ENCODE peak calls at places on chromosomes 5 and 9, in nine cellular contexts. P is NCI-H524 treated with DMSO at 0.1 percent for 48 hours, W is esophagus squamous epithelium, R is NCI-H146, Q is GM20000, U is AG20443, A is foreskin fibroblast, D is Daoy, C is neural crest cell. O is an unnamed sample.

GRCh38 chr9:123658792-123659191 is 271.1 kb downstream of the DENND1A start:
- DNase-seq in P (no peak), W (no peak), R (no peak), Q (peak; percentile 23), U (no peak), A (no peak), D (no peak), C (no peak), O (no peak)

GRCh38 chr5:84168841-84169240 is 215.8 kb downstream of the EDIL3 start:
- DNase-seq in P (no peak), W (no peak), R (no peak), Q (no peak), U (no peak), A (no peak), D (no peak), C (no peak), O (no peak)

GRCh38 chr9:135085830-135086546 is 1.5 kb upstream of the OLFM1 start:
- DNase-seq in P (no peak), W (no peak), R (no peak), Q (peak; percentile 78), U (peak; percentile 92), A (peak; percentile 56), D (peak; percentile 86), C (peak; percentile 95), O (peak; percentile 94)

GRCh38 chr9:4425358-4426045 is 64.8 kb upstream of the SLC1A1 start:
- DNase-seq in P (no peak), W (no peak), R (no peak), Q (no peak), U (peak; percentile 37), A (no peak), D (no peak), C (no peak), O (no peak)

GRCh38 chr5:168658394-168658793 is 79.2 kb upstream of the PANK3 start:
- DNase-seq in P (no peak), W (no peak), R (no peak), Q (no peak), U (no peak), A (no peak), D (no peak), C (no peak), O (no peak)

GRCh38 chr9:97980479-97980803 is 2.7 kb upstream of the ANP32B start:
- DNase-seq in P (no peak), W (no peak), R (no peak), Q (no peak), U (peak; percentile 44), A (no peak), D (no peak), C (no peak), O (no peak)

GRCh38 chr9:121765021-121765950 is 113.9 kb downstream of the DAB2IP start:
- DNase-seq in P (no peak), W (no peak), R (no peak), Q (no peak), U (peak; percentile 85), A (peak; percentile 53), D (peak; percentile 70), C (no peak), O (no peak)

GRCh38 chr5:116076496-116076895 is 8.3 kb upstream of the COMMD10 start:
- DNase-seq in P (no peak), W (no peak), R (no peak), Q (peak; percentile 79), U (no peak), A (no peak), D (no peak), C (no peak), O (no peak)

O was measured in islet precursor cell.